ENCODE peak calls at places on chromosomes 11 and 22, in nine cellular contexts. R, D, M, X, Q, N, W, E and I are unnamed samples. For H3K4me1 and H3K9me3, the result is how much of the 10 kb centered on the place peaks cover.

GRCh38 chr11:3134218-3134621 is 30.9 kb downstream of the OSBPL5 start:
- DNase-seq in R (no peak), D (peak), M (no peak), X (peak), Q (peak), N (peak), W (no peak), E (no peak), I (peak)

GRCh38 chr11:1125803-1126202 is 31.9 kb upstream of the MUC5AC start:
- DNase-seq in R (no peak), D (no peak), M (peak), X (no peak), Q (no peak), N (no peak), W (no peak), E (no peak), I (no peak)

GRCh38 chr11:13868710-13869403 is 93.7 kb upstream of the SPON1 start:
- DNase-seq in R (no peak), D (no peak), M (no peak), X (no peak), Q (no peak), N (no peak), W (no peak), E (no peak), I (no peak)

GRCh38 chr11:94767701-94768601 is at the start of gene AMOTL1:
- DNase-seq in R (peak), D (peak), M (peak), X (peak), Q (peak), N (peak), W (peak), E (no peak), I (peak)

GRCh38 chr11:66335531-66336233 is 552 bp downstream of the RIN1 start:
- DNase-seq in R (no peak), D (no peak), M (no peak), X (peak), Q (peak), N (no peak), W (no peak), E (no peak), I (peak)

GRCh38 chr22:42990131-42990838 is 24.7 kb downstream of the PACSIN2 start:
- DNase-seq in R (no peak), D (no peak), M (no peak), X (no peak), Q (no peak), N (no peak), W (no peak), E (peak), I (no peak)

GRCh38 chr11:97684486-97685439 is 1295.0 kb downstream of the JRKL start:
- DNase-seq in R (no peak), D (no peak), M (no peak), X (no peak), Q (no peak), N (no peak), W (no peak), E (no peak), I (no peak)

GRCh38 chr22:39136317-39136716 is 16.2 kb downstream of the CBX7 start:
- DNase-seq in R (no peak), D (no peak), M (no peak), X (peak), Q (no peak), N (no peak), W (no peak), E (no peak), I (no peak)

GRCh38 chr11:48104562-48104924 is 112.1 kb upstream of the OR4B1 start:
- DNase-seq in R (no peak), D (no peak), M (no peak), X (no peak), Q (no peak), N (no peak), W (no peak), E (no peak), I (no peak)

GRCh38 chr22:45776313-45776585 is 104.6 kb downstream of the ATXN10 start:
- DNase-seq in R (no peak), D (no peak), M (no peak), X (no peak), Q (no peak), N (no peak), W (no peak), E (no peak), I (no peak)

GRCh38 chr22:28407645-28408044 is 272.0 kb downstream of the TTC28 start:
- DNase-seq in R (no peak), D (no peak), M (no peak), X (no peak), Q (no peak), N (no peak), W (no peak), E (no peak), I (no peak)

GRCh38 chr22:32752868-32753520 is 48.5 kb upstream of the TIMP3 start:
- DNase-seq in R (no peak), D (no peak), M (no peak), X (no peak), Q (peak), N (peak), W (no peak), E (no peak), I (no peak)

GRCh38 chr11:111561801-111562325 is 21.3 kb downstream of the LAYN start:
- DNase-seq in R (no peak), D (no peak), M (no peak), X (no peak), Q (no peak), N (no peak), W (no peak), E (no peak), I (no peak)

GRCh38 chr22:35589071-35589735 is 27.9 kb downstream of the MB start:
- DNase-seq in R (no peak), D (peak), M (no peak), X (no peak), Q (no peak), N (peak), W (peak), E (peak), I (no peak)

GRCh38 chr11:18312663-18313420 is 9.1 kb downstream of the HPS5 start:
- DNase-seq in R (no peak), D (no peak), M (no peak), X (no peak), Q (no peak), N (no peak), W (no peak), E (no peak), I (no peak)

GRCh38 chr11:1074244-1075221 is at the start of gene MUC2:
- DNase-seq in R (peak), D (no peak), M (no peak), X (peak), Q (peak), N (peak), W (no peak), E (no peak), I (peak)

GRCh38 chr11:2295971-2296912 is 5.5 kb downstream of the C11orf21 start:
- DNase-seq in R (peak), D (no peak), M (no peak), X (no peak), Q (peak), N (no peak), W (no peak), E (no peak), I (peak)

GRCh38 chr11:105227363-105227762 is 87.8 kb upstream of the CARD18 start:
- DNase-seq in R (no peak), D (no peak), M (no peak), X (no peak), Q (no peak), N (no peak), W (no peak), E (no peak), I (no peak)

GRCh38 chr11:91248199-91248807 is 976.3 kb upstream of the FAT3 start:
- DNase-seq in R (no peak), D (no peak), M (peak), X (no peak), Q (peak), N (no peak), W (peak), E (peak), I (no peak)

GRCh38 chr22:23767303-23767672 is 484 bp downstream of the CHCHD10 start:
- DNase-seq in R (no peak), D (no peak), M (no peak), X (no peak), Q (no peak), N (no peak), W (no peak), E (no peak), I (no peak)

GRCh38 chr22:23764931-23765881 is 2.4 kb downstream of the C22orf15 start:
- DNase-seq in R (no peak), D (no peak), M (no peak), X (no peak), Q (no peak), N (no peak), W (no peak), E (no peak), I (no peak)

GRCh38 chr22:23769321-23769965 is 1.7 kb upstream of the CHCHD10 start:
- DNase-seq in R (no peak), D (no peak), M (no peak), X (no peak), Q (no peak), N (no peak), W (no peak), E (no peak), I (no peak)

GRCh38 chr22:23763579-23764331 is 965 bp downstream of the C22orf15 start:
- DNase-seq in R (no peak), D (no peak), M (no peak), X (peak), Q (peak), N (no peak), W (no peak), E (no peak), I (no peak)

GRCh38 chr22:23767673-23768548 is at the start of gene CHCHD10:
- DNase-seq in R (peak), D (peak), M (peak), X (peak), Q (peak), N (peak), W (peak), E (peak), I (peak)
- TF ChIP-seq POLR2A in R (peak), D (peak), M (peak), X (no peak), Q (peak), N (peak), W (peak), E (peak), I (no peak)

GRCh38 chr11:117023178-117023577 is 75.0 kb downstream of the SIK3 start:
- DNase-seq in R (no peak), D (no peak), M (no peak), X (no peak), Q (no peak), N (no peak), W (no peak), E (no peak), I (no peak)

GRCh38 chr11:117020873-117021564 is 77.2 kb downstream of the SIK3 start:
- DNase-seq in R (no peak), D (no peak), M (no peak), X (no peak), Q (no peak), N (no peak), W (no peak), E (no peak), I (no peak)

GRCh38 chr11:117022526-117022925 is 75.7 kb downstream of the SIK3 start:
- DNase-seq in R (no peak), D (no peak), M (no peak), X (no peak), Q (no peak), N (no peak), W (no peak), E (no peak), I (no peak)

GRCh38 chr11:117026593-117027330 is 71.5 kb downstream of the SIK3 start:
- DNase-seq in R (no peak), D (no peak), M (no peak), X (no peak), Q (no peak), N (no peak), W (no peak), E (no peak), I (no peak)
- H3K4me1 ChIP-seq in R (under half), D (under half), M (under half), X (under half), Q (under half), N (under half), W (under half), E (half or more), I (under half)

GRCh38 chr22:22171357-22172218 is 73.0 kb upstream of the VPREB1 start:
- DNase-seq in R (no peak), D (peak), M (no peak), X (no peak), Q (no peak), N (no peak), W (no peak), E (peak), I (no peak)

GRCh38 chr22:22168190-22168940 is 76.2 kb upstream of the VPREB1 start:
- DNase-seq in R (no peak), D (no peak), M (no peak), X (no peak), Q (no peak), N (no peak), W (no peak), E (peak), I (no peak)

GRCh38 chr22:22168941-22169867 is 75.4 kb upstream of the VPREB1 start:
- DNase-seq in R (no peak), D (no peak), M (no peak), X (no peak), Q (no peak), N (no peak), W (no peak), E (no peak), I (no peak)

GRCh38 chr22:22167791-22168189 is 76.8 kb upstream of the VPREB1 start:
- DNase-seq in R (no peak), D (no peak), M (no peak), X (peak), Q (no peak), N (no peak), W (no peak), E (no peak), I (no peak)

GRCh38 chr22:22169923-22170322 is 74.7 kb upstream of the VPREB1 start:
- DNase-seq in R (no peak), D (no peak), M (no peak), X (no peak), Q (no peak), N (no peak), W (no peak), E (no peak), I (no peak)
- H3K9me3 ChIP-seq in R (under half), D (under half), M (under half), X (under half), Q (under half), N (under half), W (under half), E (under half), I (under half)

DNA sequence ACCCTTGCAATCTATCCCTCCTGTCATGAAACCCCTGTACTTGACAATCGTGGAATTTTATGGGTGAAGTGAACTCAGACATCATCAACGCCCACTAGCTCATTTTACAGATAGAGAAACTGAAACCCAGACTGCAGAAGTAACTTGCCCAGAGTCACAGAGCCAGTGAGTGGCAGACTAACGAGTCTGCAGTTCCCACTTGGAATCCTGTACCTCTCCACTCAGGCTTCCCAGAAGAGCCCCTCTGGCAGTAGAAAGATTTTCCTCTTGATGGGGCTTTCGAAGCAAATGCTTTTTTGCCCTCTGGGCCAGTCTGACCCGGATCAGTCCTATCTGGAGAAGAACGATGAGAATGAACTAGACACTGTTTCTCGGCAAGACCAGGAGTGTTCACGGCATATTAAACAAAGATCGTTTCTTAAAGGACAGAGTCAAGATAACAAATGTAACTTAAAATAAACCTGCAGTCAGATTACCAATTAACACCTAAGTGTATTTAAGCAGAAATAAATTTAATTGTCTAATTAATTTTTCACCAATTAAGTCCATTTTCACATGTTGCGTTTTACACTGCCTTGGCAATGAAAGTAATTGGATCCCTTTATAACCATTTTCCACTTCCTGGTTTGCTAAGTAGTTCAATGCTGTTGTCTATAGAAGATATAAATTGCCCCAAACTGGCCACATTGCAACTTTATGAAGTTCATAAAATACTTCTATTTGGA is 61.3 kb upstream of the CREB3L1 start:
- DNase-seq in R (peak), D (no peak), M (peak), X (no peak), Q (no peak), N (no peak), W (no peak), E (no peak), I (no peak)
- TF ChIP-seq POLR2A in R (peak), D (no peak), M (no peak), X (no peak), Q (no peak), N (no peak), W (no peak), E (no peak), I (no peak)